ENCODE peak calls at places on chromosomes 13 and 19, in nine cellular contexts. X, N, I, G, P, E, A, M and W are unnamed samples.

GRCh38 chr13:36965767-36966166 is 33.4 kb downstream of the ALG5 start:
- DNase-seq in A (peak), N (peak), P (no peak), M (peak), I (no peak), G (peak), E (no peak), X (no peak), W (no peak)

GRCh38 chr19:42323852-42324654 is 1.4 kb upstream of the MEGF8 start:
- DNase-seq in M (no peak), G (peak), I (no peak), N (no peak), X (no peak), E (no peak), P (no peak), A (no peak), W (no peak)

GRCh38 chr13:113105032-113105993 is at the start of gene F7:
- DNase-seq in I (no peak), P (no peak), M (no peak), N (no peak), A (no peak), G (peak), X (no peak), E (no peak), W (no peak)

GRCh38 chr19:30111051-30111450 is 169.0 kb downstream of the URI1 start:
- DNase-seq in X (no peak), A (no peak), E (no peak), P (no peak), N (no peak), I (no peak), M (no peak), G (no peak), W (no peak)

GRCh38 chr19:55173717-55174409 is 6.2 kb downstream of the SYT5 start:
- DNase-seq in P (no peak), G (peak), I (peak), A (no peak), E (peak), X (peak), M (peak), N (peak), W (peak)

GRCh38 chr13:113921763-113922162 is 52.1 kb downstream of the C13orf46 start:
- DNase-seq in P (no peak), X (no peak), N (no peak), E (no peak), G (no peak), I (no peak), M (no peak), A (no peak), W (no peak)

GRCh38 chr19:56314018-56314583 is 538 bp downstream of the ZSCAN5A start:
- DNase-seq in A (no peak), I (peak), E (no peak), M (no peak), X (no peak), G (peak), N (peak), P (no peak), W (no peak)

GRCh38 chr19:51531349-51532315 is at the start of gene SIGLEC6:
- DNase-seq in I (no peak), A (no peak), X (no peak), M (no peak), G (no peak), N (no peak), P (no peak), E (peak), W (no peak)

GRCh38 chr19:27777242-27777641 is 1435.7 kb downstream of the UQCRFS1 start:
- DNase-seq in M (no peak), E (no peak), I (no peak), N (no peak), G (no peak), A (no peak), X (no peak), P (no peak), W (no peak)

GRCh38 chr13:38590796-38591507 is 95.9 kb upstream of the FREM2 start:
- DNase-seq in A (no peak), I (no peak), X (no peak), P (no peak), M (no peak), E (no peak), G (peak), N (no peak), W (no peak)

GRCh38 chr19:3950871-3951861 is 18.3 kb downstream of the NMRK2 start:
- DNase-seq in N (no peak), A (no peak), X (peak), P (no peak), I (no peak), M (no peak), E (no peak), G (peak), W (no peak)

GRCh38 chr13:43787998-43788397 is 1.2 kb upstream of the ENOX1 start:
- DNase-seq in M (peak), P (no peak), X (no peak), G (peak), E (no peak), I (no peak), A (no peak), N (no peak), W (no peak)